ENCODE peak calls at places on chromosome X, in nine cellular contexts. T is activated T-cell treated with anti-CD3 and anti-CD28 coated beads, Interleukin-2, amount 50 U/mL, for 1 hour; N is NCI-H1092 treated with DMSO at 0.1 percent for 48 hours; M is stimulated activated CD4-positive, alpha-beta T cell treated with anti-CD3 and anti-CD28 coated beads, TNF-alpha, amount 100 ng/mL, for 1 hour; O is T-helper 2 cell; B is stimulated activated CD8-positive, alpha-beta memory T cell treated with anti-CD3 and anti-CD28 coated beads, Interleukin-7, amount 100 ng/mL, for 1 hour; R is amniotic stem cell; L is tibial nerve; I is posterior cingulate gyrus. Z is an unnamed sample.

GRCh38 chrX:149045645-149046210 is 459.4 kb downstream of the IDS start:
- DNase-seq in T (no peak), M (no peak), I (no peak), L (no peak), O (no peak), R (no peak), N (no peak), B (no peak), Z (no peak)

GRCh38 chrX:39677987-39678840 is 419.5 kb downstream of the BCOR start:
- DNase-seq in T (no peak), N (no peak), M (no peak), R (no peak), I (peak; percentile 58), O (no peak), B (no peak), L (peak; percentile 13), Z (no peak)

GRCh38 chrX:119736206-119736764 is 22.1 kb upstream of the SOWAHD start:
- DNase-seq in N (no peak), L (no peak), I (no peak), T (no peak), R (no peak), B (no peak), M (no peak), O (no peak), Z (no peak)

GRCh38 chrX:73831500-73831899 is 268.5 kb downstream of the CHIC1 start:
- DNase-seq in N (no peak), I (no peak), M (no peak), R (no peak), T (no peak), B (no peak), O (no peak), L (no peak), Z (no peak)

GRCh38 chrX:109040057-109040456 is 303.7 kb upstream of the IRS4 start:
- DNase-seq in O (no peak), N (no peak), L (no peak), B (no peak), M (no peak), I (no peak), R (no peak), T (no peak), Z (no peak)

GRCh38 chrX:71458866-71459265 is 74.0 kb upstream of the OGT start:
- DNase-seq in O (no peak), R (no peak), L (no peak), I (no peak), T (no peak), N (no peak), B (no peak), M (no peak), Z (no peak)

GRCh38 chrX:37454537-37455285 is 105.5 kb downstream of the PRRG1 start:
- DNase-seq in M (no peak), O (no peak), I (no peak), T (no peak), B (no peak), N (no peak), R (no peak), L (no peak), Z (no peak)

GRCh38 chrX:44344687-44345086 is 1.2 kb upstream of the EFHC2 start:
- DNase-seq in L (no peak), M (no peak), O (peak; percentile 66), N (no peak), I (no peak), T (peak; percentile 21), R (no peak), B (no peak), Z (no peak)

GRCh38 chrX:12297353-12297752 is 159.1 kb downstream of the FRMPD4 start:
- DNase-seq in B (no peak), R (no peak), L (no peak), N (no peak), T (no peak), I (no peak), O (no peak), M (no peak), Z (no peak)

GRCh38 chrX:23883737-23884354 is 23.9 kb downstream of the APOO start:
- DNase-seq in I (no peak), B (no peak), N (no peak), O (no peak), R (no peak), L (no peak), M (no peak), T (no peak), Z (no peak)